ENCODE peak calls at places on chromosomes 2 and 18, in five cellular contexts. B is upper lobe of right lung, R is WERI-Rb-1, Q is prostate gland, T is osteoblast. V is an unnamed sample.

GRCh38 chr18:61236476-61237057 is 96.7 kb upstream of the CDH20 start:
- DNase-seq in B (no peak), Q (no peak), T (no peak), R (no peak), V (no peak)

GRCh38 chr2:200177971-200178911 is 128.3 kb upstream of the SPATS2L start:
- DNase-seq in Q (no peak), R (no peak), B (no peak), T (peak), V (no peak)

GRCh38 chr2:47893771-47894170 is 12.5 kb downstream of the FBXO11 start:
- DNase-seq in T (no peak), R (no peak), Q (no peak), B (no peak), V (no peak)

GRCh38 chr2:32479224-32479623 is 122.4 kb downstream of the BIRC6 start:
- DNase-seq in B (no peak), Q (no peak), R (no peak), T (peak), V (peak)

GRCh38 chr2:79876430-79876829 is 363.6 kb downstream of the CTNNA2 start:
- DNase-seq in R (peak), Q (no peak), B (no peak), T (no peak), V (no peak)

GRCh38 chr18:79644666-79645057 is 34.9 kb upstream of the CTDP1 start:
- DNase-seq in R (no peak), Q (no peak), B (no peak), T (no peak), V (no peak)

GRCh38 chr18:45221363-45221762 is 393.9 kb upstream of the SLC14A2 start:
- DNase-seq in R (no peak), B (no peak), Q (no peak), T (peak), V (no peak)

GRCh38 chr2:60834270-60834717 is 47.1 kb upstream of the REL start:
- DNase-seq in Q (no peak), B (no peak), T (no peak), R (no peak), V (no peak)

GRCh38 chr2:9230881-9231280 is 24.3 kb downstream of the ASAP2 start:
- DNase-seq in T (no peak), R (no peak), Q (no peak), B (no peak), V (no peak)

GRCh38 chr18:33440384-33441043 is at the start of gene CCDC178:
- DNase-seq in T (peak), R (peak), B (peak), Q (peak), V (no peak)

GRCh38 chr2:68807821-68808266 is 63.4 kb downstream of the BMP10 start:
- DNase-seq in Q (peak), T (no peak), R (no peak), B (peak), V (no peak)

GRCh38 chr2:67451086-67451832 is 54.1 kb downstream of the ETAA1 start:
- DNase-seq in T (peak), B (no peak), Q (peak), R (no peak), V (peak)

GRCh38 chr2:84861539-84861938 is 19.3 kb downstream of the TRABD2A start:
- DNase-seq in Q (no peak), T (no peak), B (no peak), R (no peak), V (no peak)

GRCh38 chr2:88880441-88880953 is 189.0 kb downstream of the RPIA start:
- DNase-seq in B (no peak), T (no peak), Q (peak), R (peak), V (peak)

GRCh38 chr2:28419705-28420270 is 27.1 kb downstream of the FOSL2 start:
- DNase-seq in R (no peak), T (no peak), Q (no peak), B (no peak), V (no peak)

GRCh38 chr2:63692002-63692606 is 103.3 kb downstream of the MDH1 start:
- DNase-seq in R (no peak), T (peak), B (no peak), Q (peak), V (no peak)

GRCh38 chr2:173148520-173148919 is 72.9 kb downstream of the MAP3K20 start:
- DNase-seq in T (no peak), R (no peak), B (no peak), Q (no peak), V (no peak)

GRCh38 chr2:19806591-19806990 is 95.2 kb downstream of the TTC32 start:
- DNase-seq in B (no peak), Q (no peak), T (no peak), R (no peak), V (no peak)

GRCh38 chr2:36361396-36361795 is 5.8 kb downstream of the CRIM1 start:
- DNase-seq in T (no peak), R (no peak), Q (no peak), B (no peak), V (no peak)

GRCh38 chr2:62467475-62468321 is 38.3 kb downstream of the TMEM17 start:
- DNase-seq in B (no peak), Q (no peak), R (no peak), T (peak), V (no peak)

GRCh38 chr2:99278793-99279291 is 22.2 kb downstream of the LYG1 start:
- DNase-seq in R (no peak), B (no peak), T (peak), Q (no peak), V (peak)

GRCh38 chr2:179454443-179455218 is 190.0 kb upstream of the SESTD1 start:
- DNase-seq in R (no peak), B (no peak), T (peak), Q (no peak), V (no peak)

GRCh38 chr2:181393472-181393871 is 63.7 kb upstream of the ITGA4 start:
- DNase-seq in R (no peak), T (peak), B (no peak), Q (no peak), V (no peak)

GRCh38 chr2:197869501-197870111 is 65.2 kb downstream of the PLCL1 start:
- DNase-seq in R (no peak), B (no peak), T (no peak), Q (no peak), V (no peak)

GRCh38 chr2:173451137-173451536 is 96.5 kb downstream of the CDCA7 start:
- DNase-seq in R (no peak), B (no peak), Q (no peak), T (no peak), V (no peak)

GRCh38 chr2:238942941-238943715 is 95.2 kb downstream of the TWIST2 start:
- DNase-seq in Q (no peak), T (peak), R (no peak), B (peak), V (no peak)

GRCh38 chr18:11112218-11112750 is 37.1 kb downstream of the PIEZO2 start:
- DNase-seq in B (no peak), Q (no peak), T (no peak), R (no peak), V (no peak)

GRCh38 chr2:179691235-179691634 is 170.2 kb downstream of the ZNF385B start:
- DNase-seq in B (no peak), T (no peak), Q (no peak), R (no peak), V (no peak)

GRCh38 chr2:12636837-12637581 is 79.7 kb upstream of the TRIB2 start:
- DNase-seq in R (no peak), B (no peak), T (no peak), Q (no peak), V (no peak)

GRCh38 chr18:60049172-60049571 is 149.4 kb downstream of the PMAIP1 start:
- DNase-seq in Q (no peak), B (no peak), R (no peak), T (no peak), V (no peak)

GRCh38 chr2:165601866-165602636 is 132.6 kb downstream of the CSRNP3 start:
- DNase-seq in B (no peak), R (no peak), Q (no peak), T (peak), V (no peak)

GRCh38 chr2:29644949-29645348 is 276.4 kb downstream of the ALK start:
- DNase-seq in T (no peak), Q (no peak), B (no peak), R (no peak), V (no peak)
- TF ChIP-seq CTCF in T (no peak), Q (no peak), B (no peak), R (no peak), V (peak)

GRCh38 chr2:119432882-119433522 is 1.3 kb downstream of the TMEM37 start:
- DNase-seq in T (peak), Q (no peak), B (no peak), R (no peak), V (no peak)
- H3K4me3 ChIP-seq in T (no peak), Q (peak), B (peak), R (no peak), V (peak)

GRCh38 chr2:241213567-241213966 is 25.1 kb downstream of the ANO7 start:
- DNase-seq in B (no peak), Q (no peak), R (no peak), T (no peak), V (no peak)

GRCh38 chr2:241213036-241213435 is 24.6 kb downstream of the ANO7 start:
- DNase-seq in Q (no peak), R (no peak), B (no peak), T (no peak), V (no peak)

GRCh38 chr2:241214209-241214608 is 25.7 kb downstream of the ANO7 start:
- DNase-seq in Q (no peak), R (no peak), B (no peak), T (no peak), V (no peak)

GRCh38 chr2:241209271-241209670 is 20.8 kb downstream of the ANO7 start:
- DNase-seq in T (no peak), Q (no peak), B (no peak), R (no peak), V (no peak)

GRCh38 chr2:241211276-241211675 is 22.8 kb downstream of the ANO7 start:
- DNase-seq in B (no peak), Q (no peak), R (peak), T (no peak), V (no peak)
- TF ChIP-seq CTCF in B (no peak), Q (no peak), R (peak), T (no peak), V (no peak)

GRCh38 chr18:2979027-2979570 is 33.8 kb downstream of the LPIN2 start:
- DNase-seq in Q (no peak), T (no peak), R (no peak), B (no peak), V (no peak)
- H3K4me3 ChIP-seq in Q (no peak), T (peak), R (no peak), B (no peak), V (no peak)

GRCh38 chr2:229748950-229749349 is 34.6 kb upstream of the DNER start:
- DNase-seq in T (no peak), Q (no peak), R (no peak), B (no peak), V (no peak)
- TF ChIP-seq CTCF in T (no peak), Q (no peak), R (no peak), B (no peak), V (no peak)

DNA sequence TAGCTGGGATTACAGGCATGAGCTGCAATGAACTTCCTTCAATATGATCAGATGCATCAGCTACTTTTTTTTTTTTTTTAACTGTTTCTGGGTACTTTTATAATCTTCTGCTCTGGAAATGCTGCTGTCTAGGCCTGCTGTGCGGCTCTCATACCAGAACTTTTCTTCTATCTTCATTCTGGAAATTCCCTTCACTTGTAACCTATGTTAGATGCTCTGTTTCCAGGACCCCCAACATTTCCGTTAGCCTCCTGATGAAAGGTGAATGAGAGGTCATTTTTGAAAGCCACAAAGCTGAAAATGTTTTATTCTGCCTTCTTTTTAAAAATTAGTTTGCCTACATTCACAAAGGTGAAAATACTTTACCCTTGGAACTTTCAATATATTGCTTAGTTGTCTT is 8.6 kb downstream of the AGFG1 start:
- DNase-seq in T (no peak), Q (no peak), B (no peak), R (no peak), V (no peak)
- H3K4me3 ChIP-seq in T (no peak), Q (no peak), B (no peak), R (no peak), V (no peak)

GRCh38 chr18:22189431-22189830 is 20.0 kb downstream of the GATA6 start:
- DNase-seq in T (no peak), B (no peak), R (no peak), Q (no peak), V (no peak)

GRCh38 chr18:22193466-22193865 is 24.1 kb downstream of the GATA6 start:
- DNase-seq in B (no peak), Q (no peak), R (no peak), T (no peak), V (no peak)

GRCh38 chr18:22191986-22192385 is 22.6 kb downstream of the GATA6 start:
- DNase-seq in R (no peak), Q (no peak), B (no peak), T (no peak), V (no peak)

GRCh38 chr18:22188551-22189267 is 19.3 kb downstream of the GATA6 start:
- DNase-seq in B (no peak), R (no peak), Q (no peak), T (no peak), V (no peak)

GRCh38 chr18:22191346-22191710 is 21.9 kb downstream of the GATA6 start:
- DNase-seq in T (no peak), B (no peak), R (no peak), Q (no peak), V (no peak)
- TF ChIP-seq CTCF in T (no peak), B (no peak), R (no peak), Q (no peak), V (no peak)

DNA sequence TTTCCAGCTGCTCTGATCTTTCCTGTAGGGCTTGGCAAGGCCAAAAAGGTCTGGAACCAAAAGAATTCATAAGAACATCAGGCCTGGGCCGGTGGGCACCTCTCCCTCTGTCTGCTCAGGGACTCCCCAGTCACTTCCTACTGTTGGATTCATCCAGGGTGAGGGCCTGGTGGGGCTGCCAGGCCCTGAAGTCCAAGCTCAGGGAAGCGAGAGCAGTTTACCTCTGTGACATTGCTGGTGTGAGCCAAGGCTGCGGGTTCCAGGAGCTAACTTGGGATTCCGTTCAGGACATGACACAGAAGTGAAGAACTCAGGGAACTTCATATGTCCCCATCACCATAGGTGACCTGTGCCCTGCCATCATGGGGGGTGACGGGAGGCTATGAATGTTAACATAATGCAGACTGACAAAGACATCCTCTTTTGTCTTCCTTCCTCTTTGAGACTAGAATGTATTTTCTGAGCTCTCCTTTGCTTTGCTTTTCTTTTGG is 130.6 kb upstream of the SLC1A4 start:
- DNase-seq in Q (no peak), R (no peak), T (peak), B (no peak), V (no peak)
- H3K4me3 ChIP-seq in Q (no peak), R (no peak), T (no peak), B (peak), V (no peak)

V was measured in epithelial cell of proximal tubule.